ENCODE peak calls at places on chromosomes 4 and X, in four cellular contexts. B, L, M and Z are unnamed samples.

GRCh38 chr4:40890764-40891163 is 141.0 kb downstream of the NSUN7 start:
- DNase-seq in B (no peak), M (no peak), L (no peak), Z (no peak)

GRCh38 chr4:128573781-128574508 is 235.6 kb upstream of the JADE1 start:
- DNase-seq in B (no peak), L (no peak), M (peak; percentile 70), Z (no peak)

GRCh38 chr4:109801895-109802319 is at the start of gene CFI:
- DNase-seq in M (peak; percentile 95), L (no peak), B (no peak), Z (no peak)

GRCh38 chrX:145817299-145817665 is 347 bp upstream of the SLITRK2 start:
- DNase-seq in B (no peak), L (no peak), M (no peak), Z (no peak)

GRCh38 chr4:7426525-7427171 is 8.1 kb downstream of the PSAPL1 start:
- DNase-seq in L (peak; percentile 37), B (peak; percentile 7), M (no peak), Z (no peak)

GRCh38 chrX:139304471-139304870 is 226.1 kb upstream of the F9 start:
- DNase-seq in L (no peak), M (no peak), B (no peak), Z (no peak)

GRCh38 chr4:36392049-36392448 is 110.6 kb downstream of the DTHD1 start:
- DNase-seq in M (no peak), B (no peak), L (no peak), Z (no peak)

GRCh38 chr4:30380404-30380998 is 339.7 kb upstream of the PCDH7 start:
- DNase-seq in B (peak; percentile 17), L (peak; percentile 72), M (peak; percentile 23), Z (no peak)

GRCh38 chrX:110402855-110403230 is 44.2 kb downstream of the RTL9 start:
- DNase-seq in B (no peak), L (no peak), M (no peak), Z (no peak)

GRCh38 chr4:87543835-87544461 is 14.8 kb upstream of the SPARCL1 start:
- DNase-seq in B (peak; percentile 34), L (no peak), M (peak; percentile 4), Z (no peak)

GRCh38 chr4:48780867-48781219 is 764 bp upstream of the FRYL start:
- DNase-seq in L (no peak), M (peak; percentile 31), B (peak; percentile 9), Z (no peak)

GRCh38 chrX:63713510-63713909 is 71.5 kb downstream of the ARHGEF9 start:
- DNase-seq in L (no peak), B (no peak), M (no peak), Z (no peak)

GRCh38 chrX:18883234-18883960 is 100.5 kb downstream of the PHKA2 start:
- DNase-seq in B (no peak), M (peak; percentile 30), L (no peak), Z (no peak)

GRCh38 chr4:17817027-17817426 is 6.2 kb downstream of the NCAPG start:
- DNase-seq in B (peak; percentile 24), M (peak; percentile 29), L (no peak), Z (peak; percentile 41)

GRCh38 chr4:18722748-18723191 is 701.2 kb upstream of the LCORL start:
- DNase-seq in L (no peak), M (no peak), B (no peak), Z (no peak)

GRCh38 chr4:126354784-126355183 is 1040.0 kb downstream of the FAT4 start:
- DNase-seq in L (no peak), M (no peak), B (no peak), Z (no peak)

GRCh38 chrX:139158256-139158655 is 372.3 kb upstream of the F9 start:
- DNase-seq in L (no peak), B (no peak), M (no peak), Z (no peak)

GRCh38 chrX:154791951-154792350 is 13.3 kb downstream of the MPP1 start:
- DNase-seq in B (no peak), L (no peak), M (no peak), Z (no peak)

GRCh38 chr4:39526810-39527295 is 386 bp downstream of the UGDH start:
- DNase-seq in B (no peak), L (no peak), M (no peak), Z (no peak)

GRCh38 chr4:52824270-52824602 is 37.9 kb upstream of the RASL11B start:
- DNase-seq in L (no peak), M (no peak), B (no peak), Z (no peak)

GRCh38 chr4:52823478-52824092 is 38.5 kb upstream of the RASL11B start:
- DNase-seq in L (no peak), B (no peak), M (no peak), Z (no peak)

GRCh38 chr4:52824603-52825310 is 37.4 kb upstream of the RASL11B start:
- DNase-seq in L (no peak), B (peak; percentile 50), M (peak; percentile 67), Z (no peak)

GRCh38 chr4:52822583-52823477 is 39.3 kb upstream of the RASL11B start:
- DNase-seq in L (no peak), B (no peak), M (no peak), Z (no peak)

DNA sequence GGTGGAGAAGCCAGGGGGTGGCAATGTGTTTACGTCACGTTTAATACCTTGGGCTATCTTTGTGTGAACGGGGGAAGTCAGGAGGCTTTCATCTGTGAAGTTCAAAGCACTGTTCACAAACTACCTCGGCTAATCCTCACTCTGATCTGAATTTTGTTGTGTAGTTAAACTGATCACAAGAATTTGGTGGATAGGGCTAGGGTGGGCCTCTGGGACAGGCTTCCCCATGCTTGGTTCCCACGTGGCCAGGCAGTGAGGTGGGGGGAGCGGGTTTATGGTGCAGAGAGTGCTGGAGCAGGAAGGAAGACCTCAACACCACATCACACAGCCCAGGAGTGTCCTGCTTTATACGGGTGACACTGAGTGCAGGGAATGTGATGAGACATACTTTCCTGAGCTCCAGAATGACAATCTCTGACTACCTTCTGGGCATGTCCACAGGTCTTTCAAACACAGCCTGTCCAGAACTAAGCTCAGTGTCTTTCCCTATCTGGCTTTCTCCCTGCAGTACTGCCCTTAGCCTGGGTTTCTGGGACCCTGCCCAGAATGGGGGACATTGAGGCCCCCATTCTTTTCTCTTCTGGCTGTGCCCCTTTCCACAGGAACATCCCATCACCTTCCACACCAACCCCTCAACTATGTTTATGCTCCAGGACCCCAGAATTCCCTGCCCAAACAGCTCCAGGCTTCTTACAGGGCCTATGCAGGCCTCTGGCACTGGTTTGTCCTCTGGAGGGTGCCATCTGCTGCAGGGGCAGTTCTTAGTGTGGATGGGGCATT is 36.6 kb upstream of the RASL11B start:
- DNase-seq in L (no peak), B (no peak), M (peak; percentile 54), Z (no peak)
- H2AFZ ChIP-seq in L (no peak overlapping the region), B (no peak overlapping the region), M (no peak overlapping the region), Z (no peak overlapping the region)

GRCh38 chr4:154490589-154491340 is 834 bp downstream of the DCHS2 start:
- DNase-seq in L (peak; percentile 74), M (no peak), B (peak; percentile 41), Z (no peak)
- TF ChIP-seq TCF12 in L (no peak), M (no peak), B (no peak), Z (no peak)

GRCh38 chrX:13661735-13662536 is 9.0 kb downstream of the TCEANC start:
- DNase-seq in M (no peak), B (no peak), L (no peak), Z (no peak)

GRCh38 chrX:13658602-13659001 is 5.7 kb downstream of the TCEANC start:
- DNase-seq in L (no peak), B (peak; percentile 40), M (peak; percentile 34), Z (no peak)

GRCh38 chrX:13664026-13664425 is 11.1 kb downstream of the TCEANC start:
- DNase-seq in B (no peak), L (no peak), M (no peak), Z (no peak)

GRCh38 chrX:13662537-13662841 is 9.5 kb downstream of the TCEANC start:
- DNase-seq in L (no peak), B (no peak), M (no peak), Z (no peak)

GRCh38 chrX:13659057-13659456 is 6.1 kb downstream of the TCEANC start:
- DNase-seq in L (no peak), B (no peak), M (peak; percentile 8), Z (no peak)
- H2AFZ ChIP-seq in L (no peak overlapping the region), B (peak overlapping the region; percentile 88), M (no peak overlapping the region), Z (peak overlapping the region; percentile 51)

DNA sequence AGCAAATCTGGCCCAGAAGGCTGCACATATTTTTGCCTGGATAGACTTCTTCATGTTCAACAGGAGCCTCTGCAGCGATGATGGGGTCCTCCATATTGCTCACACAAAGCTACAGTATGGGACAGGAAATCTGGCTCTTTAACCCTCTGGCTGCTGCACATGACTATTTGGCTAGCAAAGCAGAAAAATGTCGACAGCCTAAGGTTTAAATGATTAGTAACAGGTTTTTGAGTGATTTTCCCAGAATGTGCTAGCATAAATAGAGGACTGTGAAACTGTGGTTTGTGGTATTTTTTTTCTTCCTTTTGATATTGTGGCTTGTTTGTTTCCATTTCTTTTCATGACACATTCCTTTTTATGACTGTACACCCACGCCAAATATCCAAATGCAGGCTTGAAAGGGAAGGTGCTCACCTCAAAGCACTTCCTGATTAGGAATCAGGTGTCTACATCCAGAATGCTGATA is 120.2 kb upstream of the GK2 start:
- DNase-seq in M (no peak), B (no peak), L (no peak), Z (no peak)
- TF ChIP-seq TCF12 in M (no peak), B (no peak), L (no peak), Z (no peak)

GRCh38 chrX:33207056-33207455 is 4.3 kb downstream of the DMD start:
- DNase-seq in M (no peak), L (no peak), B (no peak), Z (no peak)

GRCh38 chrX:33210156-33210555 is 1.2 kb downstream of the DMD start:
- DNase-seq in B (no peak), L (no peak), M (no peak), Z (no peak)

GRCh38 chrX:33204889-33205288 is 6.5 kb downstream of the DMD start:
- DNase-seq in B (no peak), M (no peak), L (no peak), Z (no peak)

DNA sequence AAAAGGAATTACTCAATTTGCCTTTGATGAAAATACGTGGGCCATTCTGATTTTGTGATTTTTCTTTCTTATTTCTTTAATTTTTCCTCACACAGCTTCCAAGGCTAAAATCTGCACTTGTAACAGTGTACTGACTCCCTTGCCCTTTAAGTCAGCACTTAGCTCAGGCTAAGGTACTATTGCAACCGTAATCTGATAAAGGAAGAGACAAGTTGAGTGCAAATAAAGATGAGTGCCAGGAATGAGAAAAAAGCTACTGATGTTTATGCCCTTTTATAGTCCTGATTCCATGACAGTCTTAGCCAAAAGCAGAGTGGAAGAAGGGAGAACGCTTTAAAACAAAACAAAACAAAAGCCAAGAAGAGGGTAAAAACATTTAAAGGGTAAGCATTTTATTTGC is 6.0 kb downstream of the DMD start:
- DNase-seq in B (no peak), L (no peak), M (no peak), Z (no peak)
- H2AFZ ChIP-seq in B (no peak overlapping the region), L (no peak overlapping the region), M (no peak overlapping the region), Z (no peak overlapping the region)